ENCODE peak calls at places on chromosomes 16 and 17, in seven cellular contexts. One of them, this sample, is unnamed.

GRCh38 chr16:89138843-89139520 is 32.6 kb upstream of the CDH15 start:
- DNase-seq in SW 1271: no peak
- DNase-seq in dorsolateral prefrontal cortex: no peak
- DNase-seq in fibroblast of mammary gland: no peak
- DNase-seq in NCI-H1092: no peak
- DNase-seq in H9: no peak
- DNase-seq in NCI-H524: no peak
- DNase-seq in this sample: no peak

GRCh38 chr17:66713533-66714042 is 121.3 kb upstream of the CACNG5 start:
- DNase-seq in SW 1271: no peak
- DNase-seq in dorsolateral prefrontal cortex: no peak
- DNase-seq in fibroblast of mammary gland: no peak
- DNase-seq in NCI-H1092: no peak
- DNase-seq in H9: no peak
- DNase-seq in NCI-H524: no peak
- DNase-seq in this sample: no peak

GRCh38 chr17:2295575-2295974 is 8.0 kb downstream of the SMG6 start:
- DNase-seq in SW 1271: no peak
- DNase-seq in dorsolateral prefrontal cortex: no peak
- DNase-seq in fibroblast of mammary gland: no peak
- DNase-seq in NCI-H1092: no peak
- DNase-seq in H9: no peak
- DNase-seq in NCI-H524: no peak
- DNase-seq in this sample: no peak

GRCh38 chr17:19002191-19002590 is 2.4 kb downstream of the FAM83G start:
- DNase-seq in SW 1271: no peak
- DNase-seq in dorsolateral prefrontal cortex: no peak
- DNase-seq in fibroblast of mammary gland: no peak
- DNase-seq in NCI-H1092: no peak
- DNase-seq in H9: no peak
- DNase-seq in NCI-H524: no peak
- DNase-seq in this sample: no peak

GRCh38 chr17:80789356-80789902 is 202.2 kb upstream of the CHMP6 start:
- DNase-seq in SW 1271: peak; percentile 64
- DNase-seq in dorsolateral prefrontal cortex: no peak
- DNase-seq in fibroblast of mammary gland: peak; percentile 98
- DNase-seq in NCI-H1092: no peak
- DNase-seq in H9: peak; percentile 19
- DNase-seq in NCI-H524: no peak
- DNase-seq in this sample: no peak

GRCh38 chr16:23317266-23317661 is 15.2 kb downstream of the SCNN1B start:
- DNase-seq in SW 1271: no peak
- DNase-seq in dorsolateral prefrontal cortex: no peak
- DNase-seq in fibroblast of mammary gland: no peak
- DNase-seq in NCI-H1092: peak; percentile 85
- DNase-seq in H9: no peak
- DNase-seq in NCI-H524: no peak
- DNase-seq in this sample: no peak

GRCh38 chr16:50428116-50428515 is 59.3 kb upstream of the BRD7 start:
- DNase-seq in SW 1271: no peak
- DNase-seq in dorsolateral prefrontal cortex: no peak
- DNase-seq in fibroblast of mammary gland: no peak
- DNase-seq in NCI-H1092: no peak
- DNase-seq in H9: no peak
- DNase-seq in NCI-H524: no peak
- DNase-seq in this sample: no peak

GRCh38 chr16:66167564-66168291 is 198.8 kb upstream of the CDH5 start:
- DNase-seq in SW 1271: no peak
- DNase-seq in dorsolateral prefrontal cortex: no peak
- DNase-seq in fibroblast of mammary gland: peak; percentile 19
- DNase-seq in NCI-H1092: no peak
- DNase-seq in H9: peak; percentile 40
- DNase-seq in NCI-H524: no peak
- DNase-seq in this sample: peak; percentile 25

GRCh38 chr17:71409712-71410111 is 711.1 kb upstream of the SOX9 start:
- DNase-seq in SW 1271: peak; percentile 60
- DNase-seq in dorsolateral prefrontal cortex: no peak
- DNase-seq in fibroblast of mammary gland: peak; percentile 84
- DNase-seq in NCI-H1092: no peak
- DNase-seq in H9: no peak
- DNase-seq in NCI-H524: no peak
- DNase-seq in this sample: no peak

GRCh38 chr17:4101127-4101798 is 41.6 kb downstream of the ZZEF1 start:
- DNase-seq in SW 1271: no peak
- DNase-seq in dorsolateral prefrontal cortex: no peak
- DNase-seq in fibroblast of mammary gland: no peak
- DNase-seq in NCI-H1092: no peak
- DNase-seq in H9: no peak
- DNase-seq in NCI-H524: no peak
- DNase-seq in this sample: no peak

GRCh38 chr17:37605813-37606505 is 3.3 kb downstream of the SYNRG start:
- DNase-seq in SW 1271: no peak
- DNase-seq in dorsolateral prefrontal cortex: no peak
- DNase-seq in fibroblast of mammary gland: no peak
- DNase-seq in NCI-H1092: no peak
- DNase-seq in H9: no peak
- DNase-seq in NCI-H524: no peak
- DNase-seq in this sample: no peak

GRCh38 chr16:48157302-48157701 is 1.5 kb upstream of the ABCC12 start:
- DNase-seq in SW 1271: no peak
- DNase-seq in dorsolateral prefrontal cortex: no peak
- DNase-seq in fibroblast of mammary gland: no peak
- DNase-seq in NCI-H1092: no peak
- DNase-seq in H9: no peak
- DNase-seq in NCI-H524: no peak
- DNase-seq in this sample: no peak

GRCh38 chr17:51351890-51352289 is 91.5 kb downstream of the UTP18 start:
- DNase-seq in SW 1271: no peak
- DNase-seq in dorsolateral prefrontal cortex: peak; percentile 56
- DNase-seq in fibroblast of mammary gland: peak; percentile 25
- DNase-seq in NCI-H1092: no peak
- DNase-seq in H9: no peak
- DNase-seq in NCI-H524: no peak
- DNase-seq in this sample: no peak

GRCh38 chr17:57654040-57654775 is 90.9 kb downstream of the CCDC182 start:
- DNase-seq in SW 1271: no peak
- DNase-seq in dorsolateral prefrontal cortex: no peak
- DNase-seq in fibroblast of mammary gland: no peak
- DNase-seq in NCI-H1092: no peak
- DNase-seq in H9: no peak
- DNase-seq in NCI-H524: no peak
- DNase-seq in this sample: no peak

GRCh38 chr16:73034374-73034773 is 13.6 kb downstream of the ZFHX3 start:
- DNase-seq in SW 1271: no peak
- DNase-seq in dorsolateral prefrontal cortex: no peak
- DNase-seq in fibroblast of mammary gland: no peak
- DNase-seq in NCI-H1092: no peak
- DNase-seq in H9: no peak
- DNase-seq in NCI-H524: no peak
- DNase-seq in this sample: no peak

GRCh38 chr17:55717898-55718735 is 4.5 kb downstream of the TMEM100 start:
- DNase-seq in SW 1271: peak; percentile 32
- DNase-seq in dorsolateral prefrontal cortex: peak; percentile 67
- DNase-seq in fibroblast of mammary gland: peak; percentile 76
- DNase-seq in NCI-H1092: peak; percentile 76
- DNase-seq in H9: peak; percentile 82
- DNase-seq in NCI-H524: peak; percentile 74
- DNase-seq in this sample: peak; percentile 82

GRCh38 chr17:55702150-55702549 is 20.5 kb downstream of the TMEM100 start:
- DNase-seq in SW 1271: no peak
- DNase-seq in dorsolateral prefrontal cortex: no peak
- DNase-seq in fibroblast of mammary gland: no peak
- DNase-seq in NCI-H1092: no peak
- DNase-seq in H9: no peak
- DNase-seq in NCI-H524: no peak
- DNase-seq in this sample: no peak

GRCh38 chr17:17060930-17061329 is 18.7 kb downstream of the MPRIP start:
- DNase-seq in SW 1271: no peak
- DNase-seq in dorsolateral prefrontal cortex: no peak
- DNase-seq in fibroblast of mammary gland: no peak
- DNase-seq in NCI-H1092: no peak
- DNase-seq in H9: peak; percentile 24
- DNase-seq in NCI-H524: no peak
- DNase-seq in this sample: no peak

GRCh38 chr16:5918553-5919127 is 821.0 kb upstream of the EEF2KMT start:
- DNase-seq in SW 1271: no peak
- DNase-seq in dorsolateral prefrontal cortex: no peak
- DNase-seq in fibroblast of mammary gland: no peak
- DNase-seq in NCI-H1092: no peak
- DNase-seq in H9: peak; percentile 70
- DNase-seq in NCI-H524: no peak
- DNase-seq in this sample: no peak

GRCh38 chr17:44348234-44348987 is 3.3 kb downstream of the GRN start:
- DNase-seq in SW 1271: no peak
- DNase-seq in dorsolateral prefrontal cortex: no peak
- DNase-seq in fibroblast of mammary gland: peak; percentile 62
- DNase-seq in NCI-H1092: no peak
- DNase-seq in H9: no peak
- DNase-seq in NCI-H524: no peak
- DNase-seq in this sample: no peak

GRCh38 chr16:53219795-53220194 is 165.0 kb downstream of the CHD9 start:
- DNase-seq in SW 1271: no peak
- DNase-seq in dorsolateral prefrontal cortex: no peak
- DNase-seq in fibroblast of mammary gland: peak; percentile 37
- DNase-seq in NCI-H1092: no peak
- DNase-seq in H9: no peak
- DNase-seq in NCI-H524: no peak
- DNase-seq in this sample: no peak

GRCh38 chr17:76554131-76554530 is 14.3 kb downstream of the PRCD start:
- DNase-seq in SW 1271: no peak
- DNase-seq in dorsolateral prefrontal cortex: peak; percentile 66
- DNase-seq in fibroblast of mammary gland: no peak
- DNase-seq in NCI-H1092: peak; percentile 51
- DNase-seq in H9: no peak
- DNase-seq in NCI-H524: no peak
- DNase-seq in this sample: no peak

GRCh38 chr16:25264599-25264998 is 7.0 kb upstream of the ZKSCAN2 start:
- DNase-seq in SW 1271: no peak
- DNase-seq in dorsolateral prefrontal cortex: no peak
- DNase-seq in fibroblast of mammary gland: no peak
- DNase-seq in NCI-H1092: no peak
- DNase-seq in H9: no peak
- DNase-seq in NCI-H524: no peak
- DNase-seq in this sample: peak; percentile 12

GRCh38 chr16:57381791-57382534 is 9.7 kb downstream of the CX3CL1 start:
- DNase-seq in SW 1271: no peak
- DNase-seq in dorsolateral prefrontal cortex: no peak
- DNase-seq in fibroblast of mammary gland: no peak
- DNase-seq in NCI-H1092: no peak
- DNase-seq in H9: no peak
- DNase-seq in NCI-H524: no peak
- DNase-seq in this sample: no peak

GRCh38 chr17:40307001-40307690 is 1.8 kb upstream of the RARA start:
- DNase-seq in SW 1271: no peak
- DNase-seq in dorsolateral prefrontal cortex: no peak
- DNase-seq in fibroblast of mammary gland: peak; percentile 80
- DNase-seq in NCI-H1092: peak; percentile 49
- DNase-seq in H9: no peak
- DNase-seq in NCI-H524: no peak
- DNase-seq in this sample: no peak

GRCh38 chr17:31394544-31394943 is 3.1 kb downstream of the RAB11FIP4 start:
- DNase-seq in SW 1271: no peak
- DNase-seq in dorsolateral prefrontal cortex: peak; percentile 53
- DNase-seq in fibroblast of mammary gland: peak; percentile 63
- DNase-seq in NCI-H1092: no peak
- DNase-seq in H9: peak; percentile 85
- DNase-seq in NCI-H524: no peak
- DNase-seq in this sample: peak; percentile 82

GRCh38 chr17:62974788-62975586 is 9.0 kb downstream of the TANC2 start:
- DNase-seq in SW 1271: no peak
- DNase-seq in dorsolateral prefrontal cortex: no peak
- DNase-seq in fibroblast of mammary gland: no peak
- DNase-seq in NCI-H1092: no peak
- DNase-seq in H9: no peak
- DNase-seq in NCI-H524: no peak
- DNase-seq in this sample: no peak

GRCh38 chr17:81579821-81580321 is 27.7 kb upstream of the FAAP100 start:
- DNase-seq in SW 1271: no peak
- DNase-seq in dorsolateral prefrontal cortex: no peak
- DNase-seq in fibroblast of mammary gland: peak; percentile 67
- DNase-seq in NCI-H1092: no peak
- DNase-seq in H9: peak; percentile 29
- DNase-seq in NCI-H524: no peak
- DNase-seq in this sample: no peak

GRCh38 chr17:73784015-73784603 is 139.9 kb upstream of the SDK2 start:
- DNase-seq in SW 1271: no peak
- DNase-seq in dorsolateral prefrontal cortex: no peak
- DNase-seq in fibroblast of mammary gland: no peak
- DNase-seq in NCI-H1092: peak; percentile 54
- DNase-seq in H9: no peak
- DNase-seq in NCI-H524: no peak
- DNase-seq in this sample: no peak

GRCh38 chr17:63760771-63761539 is 12.4 kb downstream of the CCDC47 start:
- DNase-seq in SW 1271: no peak
- DNase-seq in dorsolateral prefrontal cortex: no peak
- DNase-seq in fibroblast of mammary gland: peak; percentile 21
- DNase-seq in NCI-H1092: no peak
- DNase-seq in H9: no peak
- DNase-seq in NCI-H524: no peak
- DNase-seq in this sample: no peak

GRCh38 chr17:45190503-45191282 is 29.0 kb downstream of the HEXIM2 start:
- DNase-seq in SW 1271: no peak
- DNase-seq in dorsolateral prefrontal cortex: no peak
- DNase-seq in fibroblast of mammary gland: no peak
- DNase-seq in NCI-H1092: no peak
- DNase-seq in H9: no peak
- DNase-seq in NCI-H524: no peak
- DNase-seq in this sample: no peak

GRCh38 chr16:69490707-69491324 is 66.4 kb downstream of the CYB5B start:
- DNase-seq in SW 1271: no peak
- DNase-seq in dorsolateral prefrontal cortex: no peak
- DNase-seq in fibroblast of mammary gland: no peak
- DNase-seq in NCI-H1092: no peak
- DNase-seq in H9: no peak
- DNase-seq in NCI-H524: no peak
- DNase-seq in this sample: no peak

GRCh38 chr16:303760-304505 is 21.0 kb downstream of the PDIA2 start:
- DNase-seq in SW 1271: no peak
- DNase-seq in dorsolateral prefrontal cortex: no peak
- DNase-seq in fibroblast of mammary gland: peak; percentile 5
- DNase-seq in NCI-H1092: no peak
- DNase-seq in H9: no peak
- DNase-seq in NCI-H524: no peak
- DNase-seq in this sample: no peak

GRCh38 chr17:50316016-50316587 is 29.8 kb upstream of the XYLT2 start:
- DNase-seq in SW 1271: no peak
- DNase-seq in dorsolateral prefrontal cortex: no peak
- DNase-seq in fibroblast of mammary gland: no peak
- DNase-seq in NCI-H1092: no peak
- DNase-seq in H9: no peak
- DNase-seq in NCI-H524: no peak
- DNase-seq in this sample: no peak

GRCh38 chr17:73841431-73842060 is 197.3 kb upstream of the SDK2 start:
- DNase-seq in SW 1271: no peak
- DNase-seq in dorsolateral prefrontal cortex: no peak
- DNase-seq in fibroblast of mammary gland: peak; percentile 48
- DNase-seq in NCI-H1092: peak; percentile 63
- DNase-seq in H9: peak; percentile 76
- DNase-seq in NCI-H524: no peak
- DNase-seq in this sample: peak; percentile 54

This sample was measured in WTC11.